ENCODE peak calls at places on chromosome 22, in six cellular contexts. A is CD8-positive, alpha-beta T cell; W is psoas muscle; D is RWPE1; S is lower leg skin; R is AG09309. Y is an unnamed sample.

GRCh38 chr22:39905686-39906085 is 4.8 kb downstream of the GRAP2 start:
- DNase-seq in A (no peak), W (no peak), D (no peak), S (no peak), R (no peak), Y (no peak)

GRCh38 chr22:31572939-31573338 is 76.6 kb downstream of the SFI1 start:
- DNase-seq in A (no peak), W (no peak), D (no peak), S (peak), R (no peak), Y (no peak)

GRCh38 chr22:45179276-45180049 is 15.7 kb downstream of the NUP50 start:
- DNase-seq in A (peak), W (no peak), D (no peak), S (peak), R (no peak), Y (no peak)

GRCh38 chr22:23248583-23248982 is 68.3 kb downstream of the BCR start:
- DNase-seq in A (no peak), W (no peak), D (peak), S (no peak), R (no peak), Y (no peak)

GRCh38 chr22:38087855-38088254 is 3.9 kb upstream of the SLC16A8 start:
- DNase-seq in A (no peak), W (peak), D (no peak), S (no peak), R (no peak), Y (no peak)

GRCh38 chr22:20610243-20610686 is 102.9 kb downstream of the MED15 start:
- DNase-seq in A (no peak), W (no peak), D (no peak), S (no peak), R (no peak), Y (no peak)

GRCh38 chr22:35104491-35104890 is 38.5 kb downstream of the ISX start:
- DNase-seq in A (no peak), W (no peak), D (no peak), S (peak), R (no peak), Y (no peak)

GRCh38 chr22:27809226-27809625 is 7.7 kb upstream of the MN1 start:
- DNase-seq in A (no peak), W (no peak), D (no peak), S (no peak), R (no peak), Y (no peak)

GRCh38 chr22:19179472-19180048 is 1.0 kb upstream of the SLC25A1 start:
- DNase-seq in A (no peak), W (peak), D (peak), S (no peak), R (peak), Y (peak)

GRCh38 chr22:23070418-23071162 is at the start of gene GNAZ:
- DNase-seq in A (no peak), W (peak), D (no peak), S (peak), R (no peak), Y (peak)

GRCh38 chr22:21067075-21067900 is 21.5 kb downstream of the LRRC74B start:
- DNase-seq in A (no peak), W (no peak), D (no peak), S (no peak), R (no peak), Y (no peak)

GRCh38 chr22:47391169-47392053 is 629.0 kb downstream of the TBC1D22A start:
- DNase-seq in A (no peak), W (no peak), D (no peak), S (no peak), R (no peak), Y (no peak)

GRCh38 chr22:22058649-22059475 is 76.3 kb upstream of the TOP3B start:
- DNase-seq in A (no peak), W (no peak), D (no peak), S (no peak), R (no peak), Y (no peak)

GRCh38 chr22:45317551-45318167 is 7.9 kb downstream of the FAM118A start:
- DNase-seq in A (peak), W (peak), D (no peak), S (peak), R (peak), Y (no peak)

GRCh38 chr22:46596819-46597218 is 23.4 kb upstream of the GRAMD4 start:
- DNase-seq in A (no peak), W (no peak), D (peak), S (no peak), R (no peak), Y (peak)

GRCh38 chr22:50613291-50613981 is 12.8 kb downstream of the MAPK8IP2 start:
- DNase-seq in A (no peak), W (no peak), D (no peak), S (peak), R (no peak), Y (no peak)

GRCh38 chr22:41091139-41092022 is 1.0 kb upstream of the EP300 start:
- DNase-seq in A (peak), W (peak), D (peak), S (peak), R (peak), Y (peak)

GRCh38 chr22:41094036-41094435 is 1.6 kb downstream of the EP300 start:
- DNase-seq in A (no peak), W (no peak), D (peak), S (no peak), R (no peak), Y (no peak)

GRCh38 chr22:41096391-41096790 is 4.0 kb downstream of the EP300 start:
- DNase-seq in A (no peak), W (no peak), D (no peak), S (no peak), R (no peak), Y (no peak)

GRCh38 chr22:41092847-41093371 is 517 bp downstream of the EP300 start:
- DNase-seq in A (no peak), W (peak), D (peak), S (peak), R (no peak), Y (no peak)

GRCh38 chr22:41092023-41092817 is at the start of gene EP300:
- DNase-seq in A (peak), W (peak), D (peak), S (peak), R (peak), Y (peak)
- TF ChIP-seq CTCF in A (no peak), W (peak), D (no peak), S (no peak), R (peak), Y (no peak)

DNA sequence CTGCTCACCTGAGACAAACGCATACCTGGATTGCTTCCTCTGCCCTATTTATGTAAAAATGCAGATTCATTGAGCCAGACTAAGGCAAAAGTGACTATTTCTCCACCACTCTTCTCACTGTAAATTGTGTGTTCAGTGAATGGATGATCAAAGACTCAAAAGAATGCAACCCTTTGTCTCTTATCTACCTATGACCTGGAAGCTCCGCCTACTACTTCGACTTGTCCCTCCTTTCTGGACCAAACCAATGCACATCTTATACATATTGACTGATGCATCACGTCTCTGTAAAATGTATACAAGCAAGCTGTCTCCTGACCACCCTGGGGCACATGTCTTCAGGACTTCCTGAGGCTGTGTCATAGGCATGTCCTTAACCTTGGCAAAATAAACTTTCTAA is 418.0 kb upstream of the SYN3 start:
- DNase-seq in A (no peak), W (no peak), D (no peak), S (no peak), R (no peak), Y (no peak)
- TF ChIP-seq CTCF in A (no peak), W (no peak), D (no peak), S (no peak), R (no peak), Y (no peak)

GRCh38 chr22:25027552-25027951 is 75.0 kb downstream of the KIAA1671 start:
- DNase-seq in A (no peak), W (no peak), D (peak), S (no peak), R (no peak), Y (no peak)
- TF ChIP-seq CTCF in A (no peak), W (no peak), D (no peak), S (no peak), R (no peak), Y (no peak)

GRCh38 chr22:49444781-49445180 is 382.9 kb downstream of the BRD1 start:
- DNase-seq in A (no peak), W (no peak), D (no peak), S (no peak), R (no peak), Y (no peak)
- TF ChIP-seq CTCF in A (no peak), W (no peak), D (no peak), S (no peak), R (no peak), Y (no peak)

GRCh38 chr22:44096736-44097135 is 72.6 kb downstream of the PARVB start:
- DNase-seq in A (no peak), W (no peak), D (no peak), S (no peak), R (no peak), Y (no peak)

GRCh38 chr22:44098021-44098739 is 74.1 kb downstream of the PARVB start:
- DNase-seq in A (no peak), W (no peak), D (no peak), S (peak), R (no peak), Y (no peak)

GRCh38 chr22:44099696-44100095 is 75.6 kb downstream of the PARVB start:
- DNase-seq in A (no peak), W (no peak), D (no peak), S (peak), R (no peak), Y (no peak)

GRCh38 chr22:44098966-44099530 is 74.9 kb downstream of the PARVB start:
- DNase-seq in A (no peak), W (no peak), D (no peak), S (peak), R (no peak), Y (no peak)

DNA sequence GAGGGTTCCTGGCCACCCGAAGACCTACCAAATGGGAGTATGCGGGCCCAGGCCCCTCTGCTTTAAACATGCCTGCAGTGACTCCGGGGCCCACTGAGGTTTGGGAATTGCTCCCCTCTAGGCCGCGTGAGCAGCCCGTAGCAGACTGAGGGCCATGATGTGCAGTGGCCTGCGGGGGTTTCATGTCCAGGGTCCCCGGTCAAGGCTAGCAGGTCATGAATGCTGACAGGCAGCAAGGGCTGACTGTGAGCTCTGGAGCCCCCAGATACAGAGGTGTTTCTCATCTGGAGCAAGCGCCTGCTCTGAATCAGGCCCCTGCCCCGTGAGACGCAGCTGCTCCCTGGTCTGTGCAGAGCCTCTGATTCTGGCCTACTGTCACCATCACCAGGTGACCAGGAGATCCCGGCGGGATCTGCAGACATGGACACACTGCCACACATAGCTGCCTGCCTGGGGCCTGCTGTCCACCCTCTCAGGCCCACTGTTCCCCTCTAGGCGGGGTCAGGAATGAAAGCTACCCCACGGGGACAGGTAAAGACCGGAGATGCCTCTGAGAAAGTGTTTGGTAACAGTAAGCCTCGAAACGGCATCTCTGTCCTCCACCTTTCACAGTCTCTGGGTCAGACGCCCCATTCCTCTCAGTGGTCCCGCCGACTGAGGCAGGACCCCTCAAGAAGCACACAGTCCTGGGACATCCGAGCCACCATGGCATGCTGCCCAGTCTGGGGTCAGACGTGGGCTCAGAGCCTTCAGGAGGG is 73.3 kb downstream of the PARVB start:
- DNase-seq in A (no peak), W (no peak), D (no peak), S (no peak), R (no peak), Y (no peak)
- TF ChIP-seq CTCF in A (no peak), W (no peak), D (no peak), S (no peak), R (no peak), Y (no peak)

GRCh38 chr22:30430933-30431332 is 5.4 kb downstream of the MTFP1 start:
- DNase-seq in A (no peak), W (no peak), D (no peak), S (no peak), R (no peak), Y (no peak)
- TF ChIP-seq CTCF in A (no peak), W (no peak), D (no peak), S (no peak), R (no peak), Y (no peak)

Y was measured in mesothelial cell of epicardium.